ENCODE peak calls at places on chromosomes 3 and 15, in four cellular contexts. D, A, O and N are unnamed samples.

GRCh38 chr3:11385908-11386307 is 113.7 kb downstream of the ATG7 start:
- DNase-seq in A (no peak), D (no peak), O (no peak), N (no peak)

GRCh38 chr3:167032267-167032876 is 347.7 kb downstream of the ZBBX start:
- DNase-seq in D (no peak), O (no peak), A (no peak), N (no peak)

GRCh38 chr15:28948036-28948435 is 62.3 kb downstream of the APBA2 start:
- DNase-seq in D (no peak), A (no peak), O (no peak), N (no peak)

GRCh38 chr3:192920406-192920805 is 2.8 kb upstream of the MB21D2 start:
- DNase-seq in D (no peak), A (no peak), O (no peak), N (no peak)

GRCh38 chr15:32683906-32684584 is 33.8 kb upstream of the GREM1 start:
- DNase-seq in A (no peak), D (no peak), O (peak), N (no peak)

GRCh38 chr3:32869513-32870047 is 51.8 kb downstream of the TRIM71 start:
- DNase-seq in O (no peak), D (no peak), A (no peak), N (no peak)

GRCh38 chr15:100879046-100879445 is 585 bp upstream of the ALDH1A3 start:
- DNase-seq in A (no peak), D (no peak), O (no peak), N (no peak)

GRCh38 chr3:107525101-107525953 is 2.6 kb downstream of the BBX start:
- DNase-seq in O (peak), D (peak), A (peak), N (no peak)

GRCh38 chr3:50192689-50193141 is 1.3 kb downstream of the GNAT1 start:
- DNase-seq in A (peak), O (peak), D (peak), N (peak)

GRCh38 chr3:158672293-158673176 is at the start of gene LXN:
- DNase-seq in D (peak), O (peak), A (peak), N (peak)

GRCh38 chr3:123330441-123330991 is 118.4 kb downstream of the ADCY5 start:
- DNase-seq in D (no peak), A (no peak), O (no peak), N (peak)

GRCh38 chr3:170233532-170233931 is 11.3 kb downstream of the PRKCI start:
- DNase-seq in A (no peak), O (peak), D (no peak), N (no peak)

GRCh38 chr15:77907824-77908751 is 169.4 kb downstream of the TBC1D2B start:
- DNase-seq in O (peak), D (no peak), A (no peak), N (no peak)

GRCh38 chr3:190585771-190586630 is 72.1 kb downstream of the IL1RAP start:
- DNase-seq in A (no peak), O (no peak), D (no peak), N (no peak)

GRCh38 chr15:83248944-83249343 is 35.5 kb downstream of the BNC1 start:
- DNase-seq in A (no peak), D (no peak), O (no peak), N (no peak)

GRCh38 chr3:71537211-71537611 is 46.3 kb downstream of the FOXP1 start:
- DNase-seq in O (no peak), D (no peak), A (no peak), N (peak)

GRCh38 chr15:32994810-32995424 is 199.6 kb downstream of the FMN1 start:
- DNase-seq in O (no peak), A (no peak), D (no peak), N (no peak)

GRCh38 chr3:124315215-124316033 is 323.5 kb upstream of the ROPN1 start:
- DNase-seq in O (no peak), A (no peak), D (no peak), N (peak)

GRCh38 chr15:89556413-89557262 is 18.6 kb upstream of the TICRR start:
- DNase-seq in A (no peak), O (peak), D (no peak), N (peak)

GRCh38 chr3:129344540-129345220 is 66.0 kb downstream of the HMCES start:
- DNase-seq in O (no peak), A (peak), D (no peak), N (no peak)

GRCh38 chr3:46845860-46846623 is 17.2 kb downstream of the MYL3 start:
- DNase-seq in A (peak), O (peak), D (peak), N (peak)

GRCh38 chr3:122577409-122578028 is at the start of gene PARP15:
- DNase-seq in A (peak), O (no peak), D (peak), N (no peak)

GRCh38 chr3:97815149-97815917 is 6.5 kb upstream of the CRYBG3 start:
- DNase-seq in O (peak), A (no peak), D (peak), N (no peak)

GRCh38 chr15:92098869-92099268 is 245.4 kb downstream of the SLCO3A1 start:
- DNase-seq in D (no peak), A (no peak), O (no peak), N (no peak)

GRCh38 chr3:188911033-188911850 is 260.5 kb upstream of the TPRG1 start:
- DNase-seq in O (no peak), D (no peak), A (no peak), N (no peak)

GRCh38 chr3:111338059-111338698 is 203.8 kb upstream of the CD96 start:
- DNase-seq in O (peak), A (no peak), D (peak), N (no peak)

GRCh38 chr15:91068436-91068835 is 31.6 kb upstream of the SV2B start:
- DNase-seq in O (no peak), A (no peak), D (no peak), N (no peak)

GRCh38 chr3:83218383-83219200 is 1457.1 kb upstream of the GBE1 start:
- DNase-seq in O (no peak), A (peak), D (no peak), N (no peak)

GRCh38 chr3:140505256-140505655 is 172.6 kb upstream of the TRIM42 start:
- DNase-seq in A (peak), D (no peak), O (no peak), N (no peak)

GRCh38 chr3:52193059-52193458 is 4.9 kb upstream of the ALAS1 start:
- DNase-seq in A (peak), D (no peak), O (peak), N (no peak)

GRCh38 chr3:17040322-17040721 is 155.6 kb downstream of the PLCL2 start:
- DNase-seq in A (no peak), O (no peak), D (no peak), N (no peak)

GRCh38 chr3:127490271-127491023 is 100.1 kb downstream of the TPRA1 start:
- DNase-seq in O (no peak), A (no peak), D (no peak), N (peak)

GRCh38 chr15:101455291-101455916 is 34.1 kb downstream of the PCSK6 start:
- DNase-seq in A (peak), O (peak), D (no peak), N (no peak)

GRCh38 chr15:39427705-39428104 is 153.2 kb upstream of the THBS1 start:
- DNase-seq in D (no peak), A (no peak), O (no peak), N (no peak)

GRCh38 chr15:65028338-65028737 is 1.1 kb downstream of the MTFMT start:
- DNase-seq in O (no peak), D (peak), A (no peak), N (no peak)

GRCh38 chr3:129310111-129310601 is 31.5 kb downstream of the HMCES start:
- DNase-seq in O (no peak), D (no peak), A (no peak), N (no peak)

GRCh38 chr3:171840484-171840830 is 2.7 kb upstream of the TMEM212 start:
- DNase-seq in O (no peak), A (no peak), D (no peak), N (no peak)

GRCh38 chr3:141275032-141275422 is 43.4 kb downstream of the PXYLP1 start:
- DNase-seq in A (no peak), D (no peak), O (no peak), N (no peak)

DNA sequence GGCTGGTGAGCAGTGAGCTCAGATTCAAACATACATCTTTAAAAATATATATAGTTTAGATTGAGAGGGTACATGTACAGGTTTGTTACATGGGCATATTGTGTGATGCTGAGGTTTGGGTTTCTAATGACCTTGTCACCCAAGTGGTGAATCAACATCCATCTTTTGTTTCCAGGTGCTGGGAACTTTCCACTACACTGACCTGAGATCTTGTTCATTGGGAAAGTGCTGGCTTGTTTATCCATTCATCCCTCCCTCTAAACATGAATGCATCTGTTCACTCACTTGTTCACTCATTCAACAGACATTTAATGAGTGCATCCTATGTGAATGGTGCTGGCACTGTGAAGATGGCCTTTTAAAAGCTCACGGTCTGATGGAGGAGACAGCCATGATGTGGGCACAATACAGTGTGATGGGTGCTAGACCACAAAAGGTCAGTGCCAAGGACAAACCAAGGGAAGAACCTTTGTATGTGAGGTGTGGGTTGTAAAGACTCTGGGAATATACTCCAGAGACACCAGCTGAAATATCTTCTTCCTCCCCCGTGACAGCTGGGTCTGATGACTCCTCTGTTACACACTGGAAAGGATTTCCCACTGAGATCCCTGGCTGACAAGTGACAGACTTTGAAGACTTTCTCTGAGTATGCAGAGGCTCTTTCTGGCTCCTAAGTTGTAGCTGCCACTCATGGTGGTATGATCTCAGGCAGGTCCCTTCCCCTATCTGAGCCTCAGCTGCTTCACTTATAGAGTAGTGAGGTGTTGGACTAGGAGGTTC is 16.2 kb upstream of the ITGA11 start:
- DNase-seq in O (no peak), D (no peak), A (no peak), N (no peak)
- H3K27ac ChIP-seq in O (no peak), D (no peak), A (no peak), N (no peak)

GRCh38 chr3:61841111-61841845 is 279.9 kb downstream of the PTPRG start:
- DNase-seq in A (no peak), D (no peak), O (no peak), N (no peak)
- H3K4me3 ChIP-seq in A (no peak), D (no peak), O (no peak), N (no peak)

GRCh38 chr3:54339608-54340007 is 217.3 kb downstream of the CACNA2D3 start:
- DNase-seq in A (no peak), O (no peak), D (no peak), N (no peak)
- TF ChIP-seq CTCF in A (no peak), O (no peak), D (no peak), N (no peak)

GRCh38 chr3:8421711-8422110 is 79.9 kb upstream of the LMCD1 start:
- DNase-seq in O (no peak), D (no peak), A (no peak), N (no peak)
- H3K27ac ChIP-seq in O (no peak), D (no peak), A (no peak), N (no peak)

GRCh38 chr3:183448369-183449128 is 20.1 kb upstream of the MCF2L2 start:
- DNase-seq in D (no peak), O (no peak), A (no peak), N (no peak)

GRCh38 chr3:183446838-183447205 is 18.4 kb upstream of the MCF2L2 start:
- DNase-seq in A (no peak), O (no peak), D (no peak), N (no peak)

GRCh38 chr3:183449791-183450190 is 21.4 kb upstream of the MCF2L2 start:
- DNase-seq in O (no peak), A (no peak), D (no peak), N (no peak)

GRCh38 chr3:183447206-183448001 is 19.0 kb upstream of the MCF2L2 start:
- DNase-seq in A (peak), O (peak), D (peak), N (peak)

GRCh38 chr3:183449391-183449790 is 21.0 kb upstream of the MCF2L2 start:
- DNase-seq in O (peak), A (no peak), D (no peak), N (no peak)
- H3K4me3 ChIP-seq in O (no peak), A (peak), D (no peak), N (no peak)

GRCh38 chr3:27721717-27722564 is at the start of gene EOMES:
- DNase-seq in D (peak), A (peak), O (no peak), N (no peak)
- TF ChIP-seq CTCF in D (peak), A (no peak), O (no peak), N (no peak)

DNA sequence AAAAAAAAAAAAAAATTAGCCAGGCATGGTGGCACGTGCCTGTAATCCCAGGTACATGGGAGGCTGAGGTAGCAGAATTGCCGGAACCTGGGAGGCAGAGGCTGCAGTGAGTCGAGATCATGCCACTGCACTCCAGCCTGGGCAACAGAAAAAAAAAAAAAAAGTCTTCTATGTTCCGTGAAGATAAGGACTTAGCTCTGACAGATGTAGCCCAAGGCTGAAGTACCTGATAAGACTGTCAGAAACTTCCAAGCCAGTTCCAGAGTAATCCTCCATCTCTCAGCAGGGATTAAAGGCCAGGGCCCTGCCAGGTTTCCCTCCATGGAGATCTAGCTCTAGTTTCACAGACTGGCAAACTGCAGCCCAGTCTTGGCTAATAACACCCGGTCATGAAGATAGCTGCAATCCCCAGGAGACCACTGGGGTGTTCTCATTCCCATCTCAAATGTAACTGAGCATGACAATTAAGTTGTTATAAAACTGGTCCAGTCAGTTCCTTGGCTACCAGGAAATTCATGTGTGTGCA is 8.5 kb downstream of the CDCP1 start:
- DNase-seq in O (peak), D (no peak), A (no peak), N (no peak)
- H3K27ac ChIP-seq in O (no peak), D (no peak), A (no peak), N (no peak)

GRCh38 chr3:168061332-168061996 is 34.3 kb downstream of the GOLIM4 start:
- DNase-seq in D (no peak), A (no peak), O (no peak), N (no peak)
- H3K4me3 ChIP-seq in D (no peak), A (no peak), O (no peak), N (no peak)